ENCODE peak calls at places on chromosomes 3 and 15, in six cellular contexts. One of them, this sample, is unnamed.

GRCh38 chr3:69695933-69696332 is 43.3 kb upstream of the MITF start:
- DNase-seq in cardiac muscle cell: no peak
- DNase-seq in kidney epithelial cell: no peak
- DNase-seq in iris pigment epithelial cell: no peak
- DNase-seq in astrocyte of the spinal cord: no peak
- DNase-seq in activated T-helper 9 cell treated with anti-CD3 and anti-CD28 coated beads, Interleukin-2, amount 50 U/mL, for 16 hours: no peak
- DNase-seq in this sample: no peak

GRCh38 chr3:45140392-45140791 is 5.8 kb downstream of the CDCP1 start:
- DNase-seq in cardiac muscle cell: no peak
- DNase-seq in kidney epithelial cell: no peak
- DNase-seq in iris pigment epithelial cell: no peak
- DNase-seq in astrocyte of the spinal cord: peak; percentile 45
- DNase-seq in activated T-helper 9 cell treated with anti-CD3 and anti-CD28 coated beads, Interleukin-2, amount 50 U/mL, for 16 hours: no peak
- DNase-seq in this sample: no peak

GRCh38 chr3:155737844-155738460 is 6.9 kb downstream of the PLCH1 start:
- DNase-seq in cardiac muscle cell: no peak
- DNase-seq in kidney epithelial cell: peak; percentile 93
- DNase-seq in iris pigment epithelial cell: no peak
- DNase-seq in astrocyte of the spinal cord: no peak
- DNase-seq in activated T-helper 9 cell treated with anti-CD3 and anti-CD28 coated beads, Interleukin-2, amount 50 U/mL, for 16 hours: no peak
- DNase-seq in this sample: no peak

GRCh38 chr3:102295756-102296155 is 139.1 kb upstream of the ZPLD1 start:
- DNase-seq in cardiac muscle cell: no peak
- DNase-seq in kidney epithelial cell: no peak
- DNase-seq in iris pigment epithelial cell: no peak
- DNase-seq in astrocyte of the spinal cord: no peak
- DNase-seq in activated T-helper 9 cell treated with anti-CD3 and anti-CD28 coated beads, Interleukin-2, amount 50 U/mL, for 16 hours: no peak
- DNase-seq in this sample: no peak

GRCh38 chr3:124033360-124034015 is 41.6 kb upstream of the ROPN1 start:
- DNase-seq in cardiac muscle cell: no peak
- DNase-seq in kidney epithelial cell: no peak
- DNase-seq in iris pigment epithelial cell: no peak
- DNase-seq in astrocyte of the spinal cord: no peak
- DNase-seq in activated T-helper 9 cell treated with anti-CD3 and anti-CD28 coated beads, Interleukin-2, amount 50 U/mL, for 16 hours: no peak
- DNase-seq in this sample: peak; percentile 48

GRCh38 chr3:182818296-182818978 is 25.1 kb downstream of the ATP11B start:
- DNase-seq in cardiac muscle cell: no peak
- DNase-seq in kidney epithelial cell: no peak
- DNase-seq in iris pigment epithelial cell: no peak
- DNase-seq in astrocyte of the spinal cord: no peak
- DNase-seq in activated T-helper 9 cell treated with anti-CD3 and anti-CD28 coated beads, Interleukin-2, amount 50 U/mL, for 16 hours: no peak
- DNase-seq in this sample: no peak

GRCh38 chr15:85618956-85619491 is 175.7 kb downstream of the KLHL25 start:
- DNase-seq in cardiac muscle cell: peak; percentile 98
- DNase-seq in kidney epithelial cell: peak; percentile 91
- DNase-seq in iris pigment epithelial cell: peak; percentile 99
- DNase-seq in astrocyte of the spinal cord: peak; percentile 99
- DNase-seq in activated T-helper 9 cell treated with anti-CD3 and anti-CD28 coated beads, Interleukin-2, amount 50 U/mL, for 16 hours: peak; percentile 56
- DNase-seq in this sample: no peak

GRCh38 chr3:34843479-34843870 is 795.9 kb upstream of the ARPP21 start:
- DNase-seq in cardiac muscle cell: peak; percentile 34
- DNase-seq in kidney epithelial cell: peak; percentile 67
- DNase-seq in iris pigment epithelial cell: no peak
- DNase-seq in astrocyte of the spinal cord: peak; percentile 66
- DNase-seq in activated T-helper 9 cell treated with anti-CD3 and anti-CD28 coated beads, Interleukin-2, amount 50 U/mL, for 16 hours: no peak
- DNase-seq in this sample: no peak

GRCh38 chr3:81643721-81644120 is 117.7 kb downstream of the GBE1 start:
- DNase-seq in cardiac muscle cell: peak; percentile 60
- DNase-seq in kidney epithelial cell: no peak
- DNase-seq in iris pigment epithelial cell: peak; percentile 39
- DNase-seq in astrocyte of the spinal cord: peak; percentile 42
- DNase-seq in activated T-helper 9 cell treated with anti-CD3 and anti-CD28 coated beads, Interleukin-2, amount 50 U/mL, for 16 hours: no peak
- DNase-seq in this sample: peak; percentile 49

This sample was measured in HEK293T.